ENCODE peak calls at places on chromosome X, in six cellular contexts. I is T-helper 1 cell; N is stimulated activated CD4-positive, alpha-beta T cell treated with anti-CD3 and anti-CD28 coated beads, Interleukin-1b, Interleukin-23, amount 100 ng/mL, for 48 hours; X is activated CD8-positive, alpha-beta T cell treated with anti-CD3 and anti-CD28 coated beads, Interleukin-2, amount 10 ng/mL, durations not matched to agents 7 days and 5 days; D is T-cell; R is nephron progenitor cell. T is an unnamed sample.

GRCh38 chrX:1481636-1482529 is 29.2 kb upstream of the ASMTL start:
- DNase-seq in I (peak; percentile 56), N (peak; percentile 80), X (peak; percentile 91), D (peak; percentile 71), R (peak; percentile 31), T (no peak)

GRCh38 chrX:11189097-11189496 is 78.0 kb downstream of the HCCS start:
- DNase-seq in I (no peak), N (no peak), X (no peak), D (no peak), R (no peak), T (no peak)

GRCh38 chrX:122184791-122185190 is 999.3 kb upstream of the GRIA3 start:
- DNase-seq in I (no peak), N (no peak), X (no peak), D (no peak), R (no peak), T (no peak)

GRCh38 chrX:107856289-107856688 is 30.6 kb downstream of the MID2 start:
- DNase-seq in I (no peak), N (no peak), X (no peak), D (no peak), R (no peak), T (no peak)

GRCh38 chrX:35166023-35166422 is 223.4 kb downstream of the FAM47B start:
- DNase-seq in I (no peak), N (no peak), X (no peak), D (no peak), R (no peak), T (no peak)

GRCh38 chrX:47232197-47232802 is 509 bp upstream of the USP11 start:
- DNase-seq in I (no peak), N (no peak), X (no peak), D (no peak), R (no peak), T (no peak)

GRCh38 chrX:118215346-118215745 is 98.7 kb upstream of the KLHL13 start:
- DNase-seq in I (no peak), N (no peak), X (no peak), D (no peak), R (no peak), T (no peak)

GRCh38 chrX:115547448-115547847 is 13.5 kb upstream of the PLS3 start:
- DNase-seq in I (no peak), N (no peak), X (no peak), D (no peak), R (no peak), T (no peak)

GRCh38 chrX:25079020-25079419 is 63.3 kb upstream of the ARX start:
- DNase-seq in I (no peak), N (no peak), X (no peak), D (no peak), R (no peak), T (no peak)

GRCh38 chrX:26783512-26784225 is 567.7 kb downstream of the MAGEB5 start:
- DNase-seq in I (no peak), N (peak; percentile 1), X (peak; percentile 17), D (no peak), R (peak; percentile 27), T (no peak)

GRCh38 chrX:153448556-153449280 is 2.9 kb upstream of the TREX2 start:
- DNase-seq in I (no peak), N (no peak), X (no peak), D (no peak), R (no peak), T (no peak)

GRCh38 chrX:25531096-25531495 is 515.3 kb upstream of the ARX start:
- DNase-seq in I (no peak), N (no peak), X (no peak), D (no peak), R (no peak), T (no peak)

GRCh38 chrX:54799046-54799445 is 991 bp upstream of the ITIH6 start:
- DNase-seq in I (no peak), N (no peak), X (no peak), D (no peak), R (no peak), T (no peak)

GRCh38 chrX:24378706-24379105 is 18.3 kb downstream of the SUPT20HL1 start:
- DNase-seq in I (no peak), N (no peak), X (no peak), D (no peak), R (no peak), T (no peak)

GRCh38 chrX:139429913-139430312 is 100.6 kb upstream of the F9 start:
- DNase-seq in I (no peak), N (no peak), X (no peak), D (no peak), R (no peak), T (no peak)

GRCh38 chrX:7852166-7852565 is 9.2 kb downstream of the VCX start:
- DNase-seq in I (no peak), N (no peak), X (no peak), D (no peak), R (no peak), T (no peak)

GRCh38 chrX:106939566-106939965 is 19.4 kb downstream of the CLDN2 start:
- DNase-seq in I (no peak), N (no peak), X (no peak), D (no peak), R (no peak), T (no peak)

GRCh38 chrX:50081282-50081955 is 119.4 kb downstream of the AKAP4 start:
- DNase-seq in I (no peak), N (no peak), X (no peak), D (no peak), R (peak; percentile 16), T (no peak)

GRCh38 chrX:116318672-116319071 is 117.7 kb upstream of the SLC6A14 start:
- DNase-seq in I (no peak), N (no peak), X (no peak), D (no peak), R (no peak), T (no peak)

GRCh38 chrX:68932611-68933010 is 103.8 kb downstream of the EFNB1 start:
- DNase-seq in I (no peak), N (no peak), X (no peak), D (no peak), R (no peak), T (no peak)

GRCh38 chrX:11188664-11189063 is 77.5 kb downstream of the HCCS start:
- DNase-seq in I (no peak), N (peak; percentile 1), X (no peak), D (no peak), R (no peak), T (no peak)

GRCh38 chrX:19725545-19726102 is 161.8 kb downstream of the SH3KBP1 start:
- DNase-seq in I (no peak), N (no peak), X (peak; percentile 27), D (no peak), R (no peak), T (no peak)

GRCh38 chrX:95058815-95059214 is 1384.8 kb downstream of the FAM133A start:
- DNase-seq in I (no peak), N (no peak), X (no peak), D (no peak), R (no peak), T (no peak)

GRCh38 chrX:68413254-68413653 is 20.0 kb downstream of the OPHN1 start:
- DNase-seq in I (no peak), N (no peak), X (no peak), D (no peak), R (no peak), T (no peak)

GRCh38 chrX:69133561-69134542 is 31.4 kb downstream of the PJA1 start:
- DNase-seq in I (no peak), N (no peak), X (no peak), D (no peak), R (peak; percentile 34), T (no peak)

GRCh38 chrX:150767045-150767395 is 73.8 kb downstream of the MTMR1 start:
- DNase-seq in I (no peak), N (no peak), X (no peak), D (no peak), R (no peak), T (no peak)

GRCh38 chrX:13082286-13083065 is 38.1 kb upstream of the FAM9C start:
- DNase-seq in I (no peak), N (no peak), X (peak; percentile 49), D (no peak), R (no peak), T (no peak)

GRCh38 chrX:13258052-13258444 is 61.8 kb downstream of the ATXN3L start:
- DNase-seq in I (no peak), N (no peak), X (no peak), D (no peak), R (no peak), T (no peak)

GRCh38 chrX:34956915-34957314 is 14.3 kb downstream of the FAM47B start:
- DNase-seq in I (no peak), N (no peak), X (no peak), D (no peak), R (no peak), T (no peak)

GRCh38 chrX:123731258-123731986 is 1.4 kb downstream of the THOC2 start:
- DNase-seq in I (no peak), N (peak; percentile 4), X (peak; percentile 27), D (no peak), R (peak; percentile 25), T (peak; percentile 1)

GRCh38 chrX:49063715-49064114 is 4.9 kb downstream of the CCDC120 start:
- DNase-seq in I (no peak), N (no peak), X (no peak), D (no peak), R (no peak), T (no peak)

GRCh38 chrX:66544181-66544580 is 94.7 kb downstream of the EDA2R start:
- DNase-seq in I (no peak), N (no peak), X (no peak), D (no peak), R (no peak), T (no peak)

GRCh38 chrX:154321624-154322023 is 26.0 kb downstream of the TKTL1 start:
- DNase-seq in I (no peak), N (no peak), X (no peak), D (no peak), R (no peak), T (no peak)

GRCh38 chrX:40262641-40263560 is 165.1 kb upstream of the BCOR start:
- DNase-seq in I (no peak), N (no peak), X (no peak), D (no peak), R (no peak), T (no peak)

T was measured in NCI-H2029 treated with DMSO at 0.1 percent for 48 hours.